ENCODE peak calls at places on chromosomes 11 and 22, in five cellular contexts. One of them, this sample, is unnamed.

GRCh38 chr11:123579482-123579812 is 75.0 kb downstream of the SCN3B start:
- DNase-seq in spleen: no peak
- DNase-seq in cardiac fibroblast: no peak
- DNase-seq in mammary epithelial cell: no peak
- DNase-seq in CD8-positive, alpha-beta memory T cell: no peak
- DNase-seq in this sample: no peak

GRCh38 chr11:133982901-133983300 is 26.1 kb upstream of the IGSF9B start:
- DNase-seq in cardiac fibroblast: no peak
- DNase-seq in CD8-positive, alpha-beta memory T cell: no peak
- DNase-seq in mammary epithelial cell: no peak
- DNase-seq in spleen: no peak
- DNase-seq in this sample: no peak

GRCh38 chr11:34565417-34566208 is 52.0 kb upstream of the ELF5 start:
- DNase-seq in CD8-positive, alpha-beta memory T cell: no peak
- DNase-seq in mammary epithelial cell: no peak
- DNase-seq in cardiac fibroblast: peak
- DNase-seq in spleen: no peak
- DNase-seq in this sample: peak

GRCh38 chr22:46012881-46013281 is 35.9 kb upstream of the WNT7B start:
- DNase-seq in CD8-positive, alpha-beta memory T cell: no peak
- DNase-seq in mammary epithelial cell: no peak
- DNase-seq in spleen: peak
- DNase-seq in cardiac fibroblast: no peak
- DNase-seq in this sample: no peak

GRCh38 chr11:64656797-64657196 is 65.8 kb downstream of the SLC22A12 start:
- DNase-seq in CD8-positive, alpha-beta memory T cell: no peak
- DNase-seq in spleen: no peak
- DNase-seq in cardiac fibroblast: no peak
- DNase-seq in mammary epithelial cell: no peak
- DNase-seq in this sample: no peak

GRCh38 chr22:44847892-44848291 is 95.5 kb downstream of the ARHGAP8 start:
- DNase-seq in spleen: no peak
- DNase-seq in mammary epithelial cell: no peak
- DNase-seq in cardiac fibroblast: no peak
- DNase-seq in CD8-positive, alpha-beta memory T cell: no peak
- DNase-seq in this sample: no peak

GRCh38 chr22:28102413-28102812 is 183.4 kb upstream of the PITPNB start:
- DNase-seq in spleen: no peak
- DNase-seq in cardiac fibroblast: no peak
- DNase-seq in mammary epithelial cell: no peak
- DNase-seq in CD8-positive, alpha-beta memory T cell: no peak
- DNase-seq in this sample: no peak

GRCh38 chr11:114060402-114061052 is 1.0 kb downstream of the ZBTB16 start:
- DNase-seq in cardiac fibroblast: no peak
- DNase-seq in spleen: peak
- DNase-seq in mammary epithelial cell: peak
- DNase-seq in CD8-positive, alpha-beta memory T cell: no peak
- DNase-seq in this sample: no peak

GRCh38 chr11:128367573-128367972 is 219.8 kb downstream of the ETS1 start:
- DNase-seq in cardiac fibroblast: no peak
- DNase-seq in spleen: no peak
- DNase-seq in CD8-positive, alpha-beta memory T cell: peak
- DNase-seq in mammary epithelial cell: no peak
- DNase-seq in this sample: peak

GRCh38 chr22:35648066-35649025 is at the start of gene APOL6:
- DNase-seq in mammary epithelial cell: peak
- DNase-seq in spleen: peak
- DNase-seq in CD8-positive, alpha-beta memory T cell: peak
- DNase-seq in cardiac fibroblast: peak
- DNase-seq in this sample: peak

GRCh38 chr11:1345752-1346513 is 36.5 kb upstream of the TOLLIP start:
- DNase-seq in CD8-positive, alpha-beta memory T cell: no peak
- DNase-seq in spleen: peak
- DNase-seq in cardiac fibroblast: no peak
- DNase-seq in mammary epithelial cell: no peak
- DNase-seq in this sample: no peak

GRCh38 chr11:63813563-63814382 is 517 bp downstream of the SPINDOC start:
- DNase-seq in mammary epithelial cell: peak
- DNase-seq in spleen: peak
- DNase-seq in cardiac fibroblast: peak
- DNase-seq in CD8-positive, alpha-beta memory T cell: peak
- DNase-seq in this sample: peak

GRCh38 chr22:27492566-27493201 is 308.9 kb downstream of the MN1 start:
- DNase-seq in mammary epithelial cell: no peak
- DNase-seq in spleen: no peak
- DNase-seq in cardiac fibroblast: no peak
- DNase-seq in CD8-positive, alpha-beta memory T cell: no peak
- DNase-seq in this sample: peak

GRCh38 chr11:108368134-108368533 is 99.2 kb downstream of the C11orf65 start:
- DNase-seq in spleen: no peak
- DNase-seq in cardiac fibroblast: peak
- DNase-seq in mammary epithelial cell: peak
- DNase-seq in CD8-positive, alpha-beta memory T cell: no peak
- DNase-seq in this sample: no peak

GRCh38 chr11:69487849-69488542 is 6.5 kb downstream of the LINC01488 start:
- DNase-seq in cardiac fibroblast: no peak
- DNase-seq in mammary epithelial cell: no peak
- DNase-seq in CD8-positive, alpha-beta memory T cell: no peak
- DNase-seq in spleen: peak
- DNase-seq in this sample: no peak

GRCh38 chr11:61293869-61294716 is 1.0 kb downstream of the VWCE start:
- DNase-seq in spleen: peak
- DNase-seq in mammary epithelial cell: peak
- DNase-seq in cardiac fibroblast: peak
- DNase-seq in CD8-positive, alpha-beta memory T cell: peak
- DNase-seq in this sample: peak

GRCh38 chr11:12376259-12376971 is 956 bp upstream of the PARVA start:
- DNase-seq in cardiac fibroblast: peak
- DNase-seq in CD8-positive, alpha-beta memory T cell: no peak
- DNase-seq in mammary epithelial cell: no peak
- DNase-seq in spleen: no peak
- DNase-seq in this sample: no peak

GRCh38 chr11:6745018-6745417 is 26.8 kb downstream of the OR2AG2 start:
- DNase-seq in spleen: no peak
- DNase-seq in CD8-positive, alpha-beta memory T cell: no peak
- DNase-seq in mammary epithelial cell: no peak
- DNase-seq in cardiac fibroblast: no peak
- DNase-seq in this sample: peak

GRCh38 chr11:6746626-6747025 is 25.1 kb downstream of the OR2AG2 start:
- DNase-seq in spleen: no peak
- DNase-seq in cardiac fibroblast: no peak
- DNase-seq in mammary epithelial cell: no peak
- DNase-seq in CD8-positive, alpha-beta memory T cell: no peak
- DNase-seq in this sample: no peak

GRCh38 chr11:6747097-6747662 is 24.6 kb downstream of the OR2AG2 start:
- DNase-seq in mammary epithelial cell: no peak
- DNase-seq in cardiac fibroblast: no peak
- DNase-seq in spleen: no peak
- DNase-seq in CD8-positive, alpha-beta memory T cell: no peak
- DNase-seq in this sample: peak

GRCh38 chr11:6745465-6746015 is 26.2 kb downstream of the OR2AG2 start:
- DNase-seq in cardiac fibroblast: no peak
- DNase-seq in CD8-positive, alpha-beta memory T cell: no peak
- DNase-seq in spleen: no peak
- DNase-seq in mammary epithelial cell: no peak
- DNase-seq in this sample: peak

DNA sequence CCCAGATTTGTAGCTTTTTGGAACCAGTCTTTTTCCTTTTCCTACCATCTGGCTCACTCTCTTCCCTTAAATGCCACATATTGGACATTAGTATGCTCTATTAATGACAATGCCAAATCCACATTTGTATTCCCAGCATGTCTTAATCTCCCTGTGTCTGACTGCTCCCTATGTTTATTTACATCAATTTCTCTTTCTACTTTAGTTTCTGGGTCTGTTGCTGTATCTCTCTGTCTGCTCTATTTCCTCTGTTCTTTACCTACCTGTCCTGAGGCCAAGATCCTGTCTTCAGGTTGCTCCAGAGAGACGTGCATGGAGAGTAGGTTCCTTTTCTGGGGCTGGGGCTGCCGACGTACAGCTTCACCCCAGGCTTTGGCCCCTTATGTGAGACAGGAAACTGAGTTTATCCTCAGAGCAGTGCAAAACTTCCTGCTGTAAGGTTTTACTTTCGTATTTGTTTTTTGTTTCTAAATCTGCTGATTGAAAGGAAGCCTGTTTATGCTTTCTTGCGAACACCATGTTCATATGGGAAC is 25.6 kb downstream of the OR2AG2 start:
- DNase-seq in CD8-positive, alpha-beta memory T cell: peak
- DNase-seq in spleen: peak
- DNase-seq in mammary epithelial cell: no peak
- DNase-seq in cardiac fibroblast: peak
- DNase-seq in this sample: peak
- H3K4me3 ChIP-seq in CD8-positive, alpha-beta memory T cell: peak
- H3K4me3 ChIP-seq in spleen: peak
- H3K4me3 ChIP-seq in mammary epithelial cell: no peak
- H3K4me3 ChIP-seq in cardiac fibroblast: no peak
- H3K4me3 ChIP-seq in this sample: peak

GRCh38 chr11:126533560-126533959 is 178.1 kb downstream of the ST3GAL4 start:
- DNase-seq in cardiac fibroblast: no peak
- DNase-seq in spleen: no peak
- DNase-seq in mammary epithelial cell: no peak
- DNase-seq in CD8-positive, alpha-beta memory T cell: no peak
- DNase-seq in this sample: no peak
- H3K4me3 ChIP-seq in cardiac fibroblast: no peak
- H3K4me3 ChIP-seq in spleen: no peak
- H3K4me3 ChIP-seq in mammary epithelial cell: no peak
- H3K4me3 ChIP-seq in CD8-positive, alpha-beta memory T cell: no peak
- H3K4me3 ChIP-seq in this sample: no peak

DNA sequence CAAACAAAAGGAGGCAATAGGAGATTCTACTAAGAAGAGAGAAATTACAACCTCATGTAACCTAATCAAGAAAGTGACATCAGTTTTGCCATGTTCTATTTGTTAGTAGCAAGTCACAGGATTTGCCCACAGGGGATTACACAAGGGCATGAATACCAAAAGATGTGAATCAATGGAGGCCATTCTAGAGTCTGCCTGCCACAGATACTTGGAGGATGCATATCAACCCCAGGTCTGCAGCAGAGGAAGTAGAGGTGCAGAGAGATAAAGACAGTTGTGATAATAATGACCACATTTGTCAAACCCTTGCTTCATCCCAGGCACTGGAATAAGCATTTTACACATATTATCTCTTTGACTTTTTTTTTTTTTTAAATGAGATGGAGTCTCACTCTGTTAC is 2.4 kb upstream of the ASCC2 start:
- DNase-seq in cardiac fibroblast: peak
- DNase-seq in spleen: no peak
- DNase-seq in mammary epithelial cell: peak
- DNase-seq in CD8-positive, alpha-beta memory T cell: no peak
- DNase-seq in this sample: no peak
- H3K4me3 ChIP-seq in cardiac fibroblast: no peak
- H3K4me3 ChIP-seq in spleen: no peak
- H3K4me3 ChIP-seq in mammary epithelial cell: no peak
- H3K4me3 ChIP-seq in CD8-positive, alpha-beta memory T cell: no peak
- H3K4me3 ChIP-seq in this sample: no peak

DNA sequence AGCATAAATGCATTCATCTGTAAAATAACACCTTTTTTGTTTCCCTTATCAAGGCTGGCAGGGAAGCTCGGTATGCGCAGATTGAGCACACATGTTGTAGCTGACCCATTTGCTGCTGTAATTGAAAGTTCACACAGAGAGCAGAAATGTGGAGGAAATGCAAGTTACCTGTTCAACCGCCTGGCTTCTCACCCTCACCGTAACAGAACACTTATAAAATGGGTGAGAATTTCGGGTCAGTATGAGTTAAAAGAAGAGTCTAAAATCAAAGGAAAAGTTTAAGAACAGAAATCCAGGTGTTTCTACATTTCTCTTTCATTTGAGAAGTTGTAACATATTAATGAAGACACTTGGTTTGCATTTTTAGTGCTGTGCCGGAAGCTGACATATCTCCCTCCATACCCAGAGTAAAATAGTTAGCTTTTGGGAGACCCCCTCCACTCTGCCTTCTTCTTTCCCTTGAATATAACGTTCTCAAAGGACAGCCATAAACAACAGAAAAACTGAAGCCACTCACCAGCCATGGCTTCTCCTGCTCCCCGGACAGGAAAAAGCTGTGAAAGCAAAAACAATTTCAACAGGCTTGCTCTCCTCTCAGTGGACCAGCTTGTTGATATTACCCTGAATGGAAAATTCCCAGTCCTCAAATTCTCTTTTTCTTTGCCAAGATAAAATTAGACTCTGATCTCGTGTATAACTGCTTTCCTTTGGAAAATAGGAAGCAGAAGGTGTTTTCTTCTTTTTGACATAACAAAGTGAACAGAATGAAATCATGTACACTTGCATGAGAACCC is at the start of gene CASP12:
- DNase-seq in spleen: no peak
- DNase-seq in cardiac fibroblast: no peak
- DNase-seq in CD8-positive, alpha-beta memory T cell: peak
- DNase-seq in mammary epithelial cell: no peak
- DNase-seq in this sample: peak
- H3K4me3 ChIP-seq in spleen: no peak
- H3K4me3 ChIP-seq in cardiac fibroblast: no peak
- H3K4me3 ChIP-seq in CD8-positive, alpha-beta memory T cell: no peak
- H3K4me3 ChIP-seq in mammary epithelial cell: no peak
- H3K4me3 ChIP-seq in this sample: peak

GRCh38 chr11:62471603-62472002 is 52.8 kb downstream of the SCGB1A1 start:
- DNase-seq in CD8-positive, alpha-beta memory T cell: no peak
- DNase-seq in spleen: no peak
- DNase-seq in cardiac fibroblast: no peak
- DNase-seq in mammary epithelial cell: no peak
- DNase-seq in this sample: no peak

GRCh38 chr11:62461740-62462522 is 43.1 kb downstream of the SCGB1A1 start:
- DNase-seq in CD8-positive, alpha-beta memory T cell: no peak
- DNase-seq in spleen: no peak
- DNase-seq in cardiac fibroblast: peak
- DNase-seq in mammary epithelial cell: no peak
- DNase-seq in this sample: peak

GRCh38 chr11:62464655-62465054 is 45.8 kb downstream of the SCGB1A1 start:
- DNase-seq in spleen: no peak
- DNase-seq in cardiac fibroblast: no peak
- DNase-seq in mammary epithelial cell: no peak
- DNase-seq in CD8-positive, alpha-beta memory T cell: no peak
- DNase-seq in this sample: peak

GRCh38 chr11:62468577-62468976 is 49.7 kb downstream of the SCGB1A1 start:
- DNase-seq in spleen: no peak
- DNase-seq in cardiac fibroblast: no peak
- DNase-seq in mammary epithelial cell: no peak
- DNase-seq in CD8-positive, alpha-beta memory T cell: no peak
- DNase-seq in this sample: no peak

DNA sequence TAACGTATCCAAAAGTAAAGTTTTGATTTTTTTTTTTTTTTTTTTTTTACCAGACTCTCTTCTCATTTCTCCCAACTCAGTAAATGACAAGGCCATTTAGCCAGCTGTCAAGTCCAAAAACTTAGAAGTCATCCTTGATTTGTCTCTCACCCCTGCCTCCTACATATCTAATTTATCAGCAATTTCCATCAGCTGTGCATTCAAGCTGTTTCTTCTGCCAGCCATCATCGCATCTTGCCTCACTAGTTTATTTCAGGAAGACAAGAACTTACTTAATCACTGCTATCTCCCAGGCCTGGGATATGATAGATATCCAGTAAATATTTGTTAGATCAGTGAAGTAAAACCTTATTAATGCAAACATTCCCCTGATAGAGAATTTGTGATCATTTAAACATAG is 47.6 kb downstream of the SCGB1A1 start:
- DNase-seq in CD8-positive, alpha-beta memory T cell: no peak
- DNase-seq in mammary epithelial cell: no peak
- DNase-seq in cardiac fibroblast: no peak
- DNase-seq in spleen: no peak
- DNase-seq in this sample: no peak
- H3K4me3 ChIP-seq in CD8-positive, alpha-beta memory T cell: no peak
- H3K4me3 ChIP-seq in mammary epithelial cell: no peak
- H3K4me3 ChIP-seq in cardiac fibroblast: no peak
- H3K4me3 ChIP-seq in spleen: no peak
- H3K4me3 ChIP-seq in this sample: no peak

GRCh38 chr11:46618789-46619188 is 1.4 kb downstream of the ATG13 start:
- DNase-seq in cardiac fibroblast: peak
- DNase-seq in spleen: no peak
- DNase-seq in CD8-positive, alpha-beta memory T cell: no peak
- DNase-seq in mammary epithelial cell: no peak
- DNase-seq in this sample: no peak
- H3K4me3 ChIP-seq in cardiac fibroblast: no peak
- H3K4me3 ChIP-seq in spleen: peak
- H3K4me3 ChIP-seq in CD8-positive, alpha-beta memory T cell: peak
- H3K4me3 ChIP-seq in mammary epithelial cell: peak
- H3K4me3 ChIP-seq in this sample: peak

This sample was measured in GM12865.